ENCODE peak calls at places on chromosome 17, in eight cellular contexts. S, K, P, F, U, C, R and T are unnamed samples.

GRCh38 chr17:73166731-73167581 is 2.1 kb downstream of the SSTR2 start:
- DNase-seq in U (no peak), R (no peak), C (no peak), F (no peak), K (no peak), P (no peak), S (no peak), T (no peak)

GRCh38 chr17:8131844-8132441 is 8.0 kb upstream of the HES7 start:
- DNase-seq in K (no peak), S (no peak), F (no peak), U (no peak), P (no peak), C (no peak), R (no peak), T (no peak)

GRCh38 chr17:40949406-40949805 is 12.0 kb upstream of the KRT23 start:
- DNase-seq in S (no peak), F (no peak), C (no peak), R (no peak), P (no peak), K (no peak), U (no peak), T (no peak)

GRCh38 chr17:44850025-44850424 is 2.3 kb downstream of the HIGD1B start:
- DNase-seq in R (no peak), K (no peak), P (no peak), S (no peak), F (no peak), C (no peak), U (no peak), T (no peak)

GRCh38 chr17:62869885-62870580 is 61.9 kb upstream of the MARCHF10 start:
- DNase-seq in U (no peak), R (no peak), C (no peak), K (no peak), F (no peak), S (no peak), P (peak), T (no peak)

GRCh38 chr17:4175921-4176802 is 33.2 kb downstream of the CYB5D2 start:
- DNase-seq in S (no peak), K (no peak), U (no peak), R (no peak), F (no peak), P (no peak), C (no peak), T (no peak)

GRCh38 chr17:79922798-79923197 is 83.6 kb upstream of the CBX4 start:
- DNase-seq in P (no peak), U (no peak), K (no peak), S (no peak), R (no peak), F (no peak), C (no peak), T (no peak)

GRCh38 chr17:33968350-33969044 is 286.6 kb upstream of the CCL2 start:
- DNase-seq in C (no peak), U (no peak), P (no peak), F (peak), R (no peak), K (no peak), S (no peak), T (no peak)

GRCh38 chr17:40106760-40107265 is 6.4 kb upstream of the NR1D1 start:
- DNase-seq in R (peak), P (no peak), K (no peak), C (no peak), F (no peak), U (no peak), S (no peak), T (no peak)

GRCh38 chr17:76869209-76869877 is 1.1 kb downstream of the MGAT5B start:
- DNase-seq in P (peak), U (no peak), C (no peak), S (no peak), F (no peak), K (no peak), R (no peak), T (peak)

GRCh38 chr17:77206557-77206956 is 65.8 kb downstream of the SEC14L1 start:
- DNase-seq in R (no peak), K (no peak), U (no peak), C (no peak), S (no peak), P (no peak), F (no peak), T (no peak)

GRCh38 chr17:68020451-68020779 is 15.1 kb upstream of the KPNA2 start:
- DNase-seq in C (no peak), F (no peak), P (no peak), S (no peak), R (no peak), U (no peak), K (no peak), T (no peak)

GRCh38 chr17:28379814-28380571 is 8.5 kb downstream of the SARM1 start:
- DNase-seq in C (no peak), F (no peak), P (peak), S (no peak), U (no peak), K (no peak), R (no peak), T (no peak)

GRCh38 chr17:36095992-36096391 is 6.0 kb upstream of the CCL3 start:
- DNase-seq in K (no peak), P (no peak), F (no peak), R (no peak), U (no peak), S (no peak), C (no peak), T (no peak)

GRCh38 chr17:77471984-77472836 is 331.4 kb downstream of the SEC14L1 start:
- DNase-seq in U (no peak), F (no peak), P (peak), S (peak), R (peak), K (peak), C (peak), T (peak)

GRCh38 chr17:7997186-7997585 is 5.2 kb upstream of the GUCY2D start:
- DNase-seq in F (no peak), S (peak), R (no peak), K (peak), P (no peak), C (peak), U (peak), T (no peak)

GRCh38 chr17:6596076-6596475 is 39.7 kb upstream of the PITPNM3 start:
- DNase-seq in F (no peak), S (no peak), P (no peak), R (no peak), U (no peak), C (no peak), K (no peak), T (no peak)

GRCh38 chr17:21036361-21036881 is 6.4 kb downstream of the USP22 start:
- DNase-seq in K (no peak), P (no peak), F (no peak), U (no peak), C (no peak), S (no peak), R (no peak), T (no peak)

GRCh38 chr17:59378621-59379194 is 47.3 kb downstream of the YPEL2 start:
- DNase-seq in K (peak), F (no peak), R (no peak), U (no peak), P (no peak), C (no peak), S (peak), T (no peak)

GRCh38 chr17:16938496-16939270 is 33.2 kb downstream of the TNFRSF13B start:
- DNase-seq in F (no peak), R (no peak), S (peak), U (no peak), K (peak), P (no peak), C (peak), T (no peak)

GRCh38 chr17:14926073-14926472 is 339.1 kb downstream of the PMP22 start:
- DNase-seq in R (no peak), K (no peak), P (no peak), U (no peak), F (no peak), S (no peak), C (no peak), T (no peak)

GRCh38 chr17:44795928-44796327 is 34.2 kb downstream of the GJC1 start:
- DNase-seq in U (no peak), C (no peak), K (no peak), F (no peak), R (no peak), S (no peak), P (no peak), T (no peak)

GRCh38 chr17:19712436-19713004 is 3.9 kb downstream of the SLC47A2 start:
- DNase-seq in K (no peak), F (no peak), R (no peak), P (no peak), C (no peak), U (no peak), S (no peak), T (peak)

GRCh38 chr17:77475012-77475976 is 334.5 kb downstream of the SEC14L1 start:
- DNase-seq in K (no peak), F (no peak), S (no peak), P (no peak), C (no peak), U (no peak), R (no peak), T (peak)

GRCh38 chr17:32323784-32324590 is 18.0 kb downstream of the C17orf75 start:
- DNase-seq in U (no peak), C (peak), R (no peak), K (no peak), P (peak), S (peak), F (no peak), T (peak)

GRCh38 chr17:56176101-56176500 is 22.8 kb downstream of the ANKFN1 start:
- DNase-seq in K (no peak), P (no peak), F (no peak), C (no peak), R (no peak), S (no peak), U (no peak), T (no peak)

GRCh38 chr17:70855401-70856054 is 686.2 kb downstream of the KCNJ2 start:
- DNase-seq in F (no peak), R (no peak), K (no peak), P (no peak), C (peak), S (no peak), U (no peak), T (no peak)

GRCh38 chr17:64054304-64054703 is 33.9 kb upstream of the ICAM2 start:
- DNase-seq in U (no peak), S (no peak), K (peak), C (no peak), P (no peak), R (no peak), F (no peak), T (peak)

GRCh38 chr17:55440391-55440790 is 18.8 kb upstream of the MMD start:
- DNase-seq in R (no peak), U (no peak), K (no peak), P (peak), F (no peak), C (no peak), S (no peak), T (no peak)

GRCh38 chr17:81096741-81097133 is 61.8 kb downstream of the BAIAP2 start:
- DNase-seq in R (peak), S (no peak), U (no peak), F (no peak), C (no peak), P (no peak), K (no peak), T (no peak)

GRCh38 chr17:7175363-7175733 is 3.8 kb downstream of the ASGR1 start:
- DNase-seq in S (no peak), U (no peak), K (no peak), C (no peak), F (no peak), P (no peak), R (no peak), T (no peak)

GRCh38 chr17:43779145-43780125 is 658 bp upstream of the DUSP3 start:
- DNase-seq in P (no peak), K (peak), R (no peak), S (no peak), F (no peak), C (no peak), U (peak), T (no peak)

GRCh38 chr17:7058831-7059447 is 15.0 kb upstream of the SLC16A11 start:
- DNase-seq in K (no peak), U (no peak), R (no peak), C (no peak), F (no peak), S (no peak), P (no peak), T (no peak)

GRCh38 chr17:39951924-39952664 is 10.7 kb upstream of the GSDMA start:
- DNase-seq in R (peak), P (no peak), F (no peak), S (peak), K (peak), U (no peak), C (no peak), T (no peak)

GRCh38 chr17:38616361-38616760 is 10.6 kb upstream of the SRCIN1 start:
- DNase-seq in P (no peak), R (no peak), K (peak), F (no peak), S (no peak), C (no peak), U (no peak), T (no peak)

GRCh38 chr17:75639771-75640555 is 6.7 kb downstream of the SMIM5 start:
- DNase-seq in F (no peak), K (no peak), C (peak), U (no peak), S (peak), P (no peak), R (no peak), T (peak)
- TF ChIP-seq CTCF in F (no peak), K (no peak), C (peak), U (no peak), S (peak), P (no peak), R (no peak), T (peak)

DNA sequence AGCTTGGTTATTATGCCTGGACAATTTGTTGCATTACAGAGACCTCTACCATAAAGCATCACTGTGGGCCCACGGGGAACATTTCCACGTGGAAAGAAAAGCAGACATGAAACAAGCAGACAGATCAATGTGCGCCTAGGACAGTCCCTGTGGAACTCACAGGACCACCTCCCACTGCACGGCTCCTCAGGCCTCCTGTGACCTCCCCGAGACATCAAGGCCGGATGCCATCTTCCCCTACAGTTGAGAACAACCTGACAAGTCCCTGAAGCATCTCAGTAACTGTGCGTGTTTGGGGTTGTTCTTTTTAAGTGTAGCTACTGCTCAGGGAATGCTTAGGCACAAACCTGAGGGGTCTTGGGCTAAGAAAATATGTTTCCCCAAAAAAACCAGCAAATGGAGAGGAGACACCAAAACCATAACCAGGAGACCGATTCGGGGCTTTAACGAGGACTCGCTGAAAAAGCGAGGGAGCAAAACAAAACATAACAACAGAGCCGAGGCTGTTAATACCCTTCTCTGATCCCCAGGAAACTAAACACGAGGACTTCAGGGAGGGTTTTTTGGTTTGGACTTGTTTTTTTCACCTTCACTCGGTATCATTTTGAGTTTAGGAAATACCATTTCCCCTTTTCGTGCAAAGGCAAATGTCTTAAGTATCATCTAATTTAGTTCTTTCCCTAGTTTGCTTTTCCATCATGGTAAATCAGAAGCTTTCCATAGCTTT is 87.1 kb downstream of the CYTH1 start:
- DNase-seq in S (no peak), P (no peak), K (no peak), F (no peak), R (no peak), U (no peak), C (no peak), T (no peak)
- TF ChIP-seq EP300 in S (no peak), P (no peak), K (no peak), F (peak), R (no peak), U (no peak), C (no peak), T (no peak)

GRCh38 chr17:57874434-57875108 is 24.7 kb upstream of the MRPS23 start:
- DNase-seq in C (no peak), P (peak), S (peak), K (peak), R (peak), F (no peak), U (no peak), T (peak)

GRCh38 chr17:57874058-57874419 is 24.2 kb upstream of the MRPS23 start:
- DNase-seq in U (no peak), C (no peak), K (no peak), P (no peak), F (no peak), R (no peak), S (no peak), T (no peak)

GRCh38 chr17:57876866-57877237 is 27.0 kb upstream of the MRPS23 start:
- DNase-seq in U (no peak), C (no peak), R (no peak), K (no peak), S (no peak), F (no peak), P (no peak), T (no peak)

GRCh38 chr17:57876023-57876865 is 26.4 kb upstream of the MRPS23 start:
- DNase-seq in K (no peak), F (no peak), S (no peak), C (no peak), U (no peak), P (no peak), R (no peak), T (no peak)

GRCh38 chr17:57875109-57876022 is 25.5 kb upstream of the MRPS23 start:
- DNase-seq in S (peak), R (peak), U (peak), P (peak), F (no peak), K (peak), C (peak), T (peak)
- TF ChIP-seq CTCF in S (peak), R (peak), U (peak), P (peak), F (no peak), K (no peak), C (peak), T (peak)

DNA sequence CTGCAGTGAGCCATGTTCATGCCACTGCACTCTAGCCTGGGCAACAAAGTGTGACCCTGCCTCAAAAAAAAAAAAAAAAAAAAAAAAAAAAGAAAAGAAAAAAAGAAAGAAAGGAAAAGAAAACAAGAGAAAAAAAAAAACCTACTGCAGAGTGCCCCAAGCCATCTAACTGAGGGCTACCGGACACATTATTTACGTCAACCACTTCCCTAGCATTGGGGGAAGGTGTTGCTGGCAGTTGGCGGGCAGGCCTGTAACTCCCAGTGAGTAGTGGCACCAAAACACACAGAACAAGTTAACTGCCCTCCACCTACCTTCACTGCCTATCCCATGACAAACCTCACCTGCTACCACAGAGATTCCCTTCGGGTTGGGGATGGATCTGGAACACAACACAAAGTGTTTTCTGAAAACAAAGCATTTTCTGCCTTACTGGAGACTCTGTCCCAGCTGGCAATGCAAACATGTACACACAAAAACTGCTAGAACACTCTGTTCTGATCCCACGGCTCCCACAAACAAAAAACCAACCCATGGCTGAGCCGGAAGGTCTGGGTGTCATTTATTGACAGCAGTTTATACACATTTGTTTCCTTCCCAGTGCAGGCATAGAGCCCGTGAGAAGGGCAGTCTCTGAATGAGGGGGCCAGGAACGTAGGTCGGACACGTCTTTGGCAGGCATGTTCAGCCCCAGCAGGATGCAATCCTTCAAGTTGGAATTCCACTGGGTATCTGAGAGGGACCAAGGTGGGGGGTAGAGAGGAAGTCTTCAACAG is 11.0 kb downstream of the PHB1 start:
- DNase-seq in P (no peak), R (no peak), F (no peak), U (no peak), C (no peak), S (no peak), K (peak), T (no peak)
- TF ChIP-seq EP300 in P (no peak), R (no peak), F (no peak), U (no peak), C (no peak), S (no peak), K (no peak), T (peak)